ENCODE peak calls at places on chromosomes 4 and X, in seven cellular contexts. C is GM23248; H is mesenchymal stem cell; G is suprapubic skin; Y is A549; M is CD8-positive, alpha-beta memory T cell; L is thyroid gland. B is an unnamed sample. For H3K9me3, the result is how much of the 10 kb centered on the place peaks cover.

GRCh38 chr4:160835789-160836188 is 1328.0 kb downstream of the FSTL5 start:
- DNase-seq in C (no peak), H (peak), G (no peak), Y (no peak), M (no peak), L (peak), B (no peak)

GRCh38 chr4:162791321-162791720 is 375.4 kb downstream of the NAF1 start:
- DNase-seq in C (no peak), H (no peak), G (no peak), Y (no peak), M (no peak), L (no peak), B (no peak)

GRCh38 chr4:184824776-184825393 is 883 bp downstream of the ACSL1 start:
- DNase-seq in C (no peak), H (peak), G (no peak), Y (no peak), M (peak), L (no peak), B (peak)

GRCh38 chrX:153763298-153763932 is 634 bp upstream of the PLXNB3 start:
- DNase-seq in C (no peak), H (no peak), G (peak), Y (no peak), M (no peak), L (no peak), B (no peak)

GRCh38 chrX:73812256-73812655 is 249.3 kb downstream of the CHIC1 start:
- DNase-seq in C (peak), H (no peak), G (no peak), Y (no peak), M (no peak), L (no peak), B (no peak)

GRCh38 chr4:38489924-38490639 is 173.9 kb upstream of the KLF3 start:
- DNase-seq in C (peak), H (peak), G (no peak), Y (no peak), M (no peak), L (peak), B (no peak)

GRCh38 chrX:46574941-46575381 is 1.4 kb downstream of the CHST7 start:
- DNase-seq in C (peak), H (no peak), G (no peak), Y (no peak), M (peak), L (peak), B (peak)

GRCh38 chr4:37415845-37416369 is 171.4 kb downstream of the NWD2 start:
- DNase-seq in C (no peak), H (no peak), G (no peak), Y (no peak), M (no peak), L (no peak), B (no peak)

GRCh38 chr4:8737601-8738279 is 133.9 kb downstream of the HMX1 start:
- DNase-seq in C (no peak), H (no peak), G (no peak), Y (no peak), M (no peak), L (no peak), B (no peak)

GRCh38 chr4:175215657-175216056 is 297.5 kb downstream of the ADAM29 start:
- DNase-seq in C (no peak), H (no peak), G (no peak), Y (no peak), M (no peak), L (no peak), B (no peak)
- H3K9me3 ChIP-seq in C (under half), H (under half), G (under half), Y (under half), M (under half), L (under half), B (under half)

GRCh38 chrX:146409528-146409927 is 400.0 kb upstream of the CXorf51B start:
- DNase-seq in C (no peak), H (no peak), G (no peak), Y (no peak), M (no peak), L (no peak), B (no peak)
- H3K9me3 ChIP-seq in C (under half), H (under half), G (under half), Y (under half), M (under half), L (under half), B (under half)

GRCh38 chr4:129062580-129062979 is 30.8 kb downstream of the SCLT1 start:
- DNase-seq in C (no peak), H (no peak), G (no peak), Y (no peak), M (no peak), L (no peak), B (no peak)
- H3K9me3 ChIP-seq in C (under half), H (half or more), G (half or more), Y (under half), M (under half), L (under half), B (under half)

DNA sequence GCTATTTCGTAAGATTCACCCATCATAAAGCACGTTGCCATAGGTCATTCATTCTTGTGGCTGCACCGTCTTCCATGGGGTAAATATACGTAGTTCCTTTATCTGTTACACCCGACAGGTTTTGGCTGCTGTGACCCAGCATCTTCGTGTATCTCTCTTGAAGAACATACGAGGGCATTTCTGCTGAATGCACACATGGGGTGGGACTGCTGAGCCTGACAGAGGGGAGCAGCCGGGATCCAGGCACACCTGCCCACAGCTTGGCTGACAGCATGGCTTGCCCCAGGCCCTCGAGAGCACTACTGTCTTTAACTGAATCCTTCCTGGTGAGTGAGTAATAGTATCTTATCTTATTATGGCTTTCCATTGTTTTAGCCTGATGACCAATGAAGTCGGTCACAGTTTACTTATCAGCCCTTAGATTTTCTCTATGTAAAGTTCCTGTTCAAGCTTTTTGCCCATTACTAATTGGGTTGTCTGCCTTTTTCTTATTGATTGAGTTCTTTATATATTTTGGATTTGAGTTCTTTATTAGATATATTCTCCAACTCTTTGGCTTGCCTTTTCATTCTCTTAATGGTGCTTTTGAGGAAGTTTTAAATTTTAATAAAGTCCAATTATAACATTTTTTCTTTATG is 45.0 kb upstream of the MXD4 start:
- DNase-seq in C (no peak), H (no peak), G (no peak), Y (no peak), M (no peak), L (no peak), B (no peak)
- H3K9me3 ChIP-seq in C (under half), H (under half), G (under half), Y (under half), M (under half), L (under half), B (under half)

GRCh38 chr4:568351-568652 is 7.8 kb downstream of the TMEM271 start:
- DNase-seq in C (no peak), H (no peak), G (no peak), Y (no peak), M (no peak), L (no peak), B (no peak)
- H3K9me3 ChIP-seq in C (under half), H (under half), G (under half), Y (under half), M (under half), L (under half), B (under half)

DNA sequence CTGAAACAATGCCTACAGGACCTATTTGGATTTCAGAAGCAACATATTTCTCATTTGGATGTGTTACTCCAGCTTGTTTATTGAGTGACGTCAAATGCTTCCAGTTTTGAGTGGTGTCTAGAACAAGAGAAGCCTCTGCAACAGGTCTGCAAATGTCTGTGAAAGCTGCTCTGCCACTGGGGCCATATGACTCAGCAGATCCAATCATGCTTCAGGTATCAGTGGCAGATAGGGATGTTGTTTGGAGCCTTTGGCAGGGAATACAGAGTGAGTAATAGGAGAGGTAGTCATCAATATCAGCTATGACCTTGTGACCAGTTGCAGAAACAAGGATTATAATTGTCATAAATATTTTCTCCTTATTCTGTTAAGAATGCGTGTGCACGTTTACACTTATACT is 141.1 kb upstream of the ZXDA start:
- DNase-seq in C (no peak), H (no peak), G (no peak), Y (no peak), M (no peak), L (no peak), B (no peak)
- H3K9me3 ChIP-seq in C (under half), H (under half), G (under half), Y (under half), M (under half), L (under half), B (under half)

DNA sequence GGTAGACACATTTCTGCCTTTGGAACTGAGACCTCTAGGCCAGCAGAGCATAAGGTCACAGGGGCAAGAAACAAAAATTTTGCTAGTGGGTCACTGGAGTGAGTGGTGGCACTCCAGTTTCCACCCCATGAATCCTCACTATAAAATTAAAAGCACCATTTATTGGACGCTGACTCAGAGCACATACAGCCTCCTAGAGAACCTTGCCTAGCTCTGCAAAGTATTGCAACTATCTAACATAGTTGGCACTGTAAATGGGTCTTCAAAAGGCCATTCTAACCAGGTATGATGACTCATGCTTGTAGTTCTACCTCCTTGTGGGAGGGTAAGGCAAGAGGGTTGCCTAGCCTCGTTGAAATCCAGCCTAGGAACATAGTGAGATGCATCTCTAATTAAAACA is 25.1 kb downstream of the RRAGB start:
- DNase-seq in C (no peak), H (no peak), G (no peak), Y (no peak), M (no peak), L (no peak), B (no peak)
- H3K9me3 ChIP-seq in C (under half), H (under half), G (under half), Y (under half), M (under half), L (under half), B (under half)

B was measured in T-helper 17 cell.